ENCODE peak calls at places on chromosomes 12 and 14, in four cellular contexts. One of them, this sample, is unnamed.

GRCh38 chr12:64780220-64780530 is 21.0 kb upstream of the GNS start:
- DNase-seq in naive thymus-derived CD8-positive, alpha-beta T cell: no peak
- DNase-seq in NCI-H2029 treated with DMSO at 0.1 percent for 48 hours: no peak
- DNase-seq in activated CD4-positive, alpha-beta T cell treated with anti-CD3 and anti-CD28 coated beads, Interleukin-2, amount 50 U/mL, for 48 hours: no peak
- DNase-seq in this sample: no peak

GRCh38 chr12:104960464-104960863 is 2.4 kb upstream of the SLC41A2 start:
- DNase-seq in activated CD4-positive, alpha-beta T cell treated with anti-CD3 and anti-CD28 coated beads, Interleukin-2, amount 50 U/mL, for 48 hours: no peak
- DNase-seq in naive thymus-derived CD8-positive, alpha-beta T cell: no peak
- DNase-seq in NCI-H2029 treated with DMSO at 0.1 percent for 48 hours: no peak
- DNase-seq in this sample: no peak

GRCh38 chr12:65637150-65637549 is 187.1 kb upstream of the HMGA2 start:
- DNase-seq in NCI-H2029 treated with DMSO at 0.1 percent for 48 hours: no peak
- DNase-seq in activated CD4-positive, alpha-beta T cell treated with anti-CD3 and anti-CD28 coated beads, Interleukin-2, amount 50 U/mL, for 48 hours: no peak
- DNase-seq in naive thymus-derived CD8-positive, alpha-beta T cell: no peak
- DNase-seq in this sample: no peak

GRCh38 chr12:50222275-50222783 is 55.2 kb upstream of the CERS5 start:
- DNase-seq in naive thymus-derived CD8-positive, alpha-beta T cell: peak
- DNase-seq in activated CD4-positive, alpha-beta T cell treated with anti-CD3 and anti-CD28 coated beads, Interleukin-2, amount 50 U/mL, for 48 hours: peak
- DNase-seq in NCI-H2029 treated with DMSO at 0.1 percent for 48 hours: peak
- DNase-seq in this sample: peak

GRCh38 chr14:24863933-24864708 is 185.8 kb downstream of the STXBP6 start:
- DNase-seq in naive thymus-derived CD8-positive, alpha-beta T cell: no peak
- DNase-seq in NCI-H2029 treated with DMSO at 0.1 percent for 48 hours: no peak
- DNase-seq in activated CD4-positive, alpha-beta T cell treated with anti-CD3 and anti-CD28 coated beads, Interleukin-2, amount 50 U/mL, for 48 hours: no peak
- DNase-seq in this sample: no peak

GRCh38 chr12:9064201-9064814 is 51.4 kb downstream of the A2M start:
- DNase-seq in activated CD4-positive, alpha-beta T cell treated with anti-CD3 and anti-CD28 coated beads, Interleukin-2, amount 50 U/mL, for 48 hours: peak
- DNase-seq in NCI-H2029 treated with DMSO at 0.1 percent for 48 hours: no peak
- DNase-seq in naive thymus-derived CD8-positive, alpha-beta T cell: peak
- DNase-seq in this sample: no peak

GRCh38 chr14:102878174-102878969 is 44.1 kb upstream of the AMN start:
- DNase-seq in naive thymus-derived CD8-positive, alpha-beta T cell: no peak
- DNase-seq in NCI-H2029 treated with DMSO at 0.1 percent for 48 hours: no peak
- DNase-seq in activated CD4-positive, alpha-beta T cell treated with anti-CD3 and anti-CD28 coated beads, Interleukin-2, amount 50 U/mL, for 48 hours: no peak
- DNase-seq in this sample: no peak

GRCh38 chr14:99395904-99396530 is 84.6 kb downstream of the SETD3 start:
- DNase-seq in activated CD4-positive, alpha-beta T cell treated with anti-CD3 and anti-CD28 coated beads, Interleukin-2, amount 50 U/mL, for 48 hours: peak
- DNase-seq in naive thymus-derived CD8-positive, alpha-beta T cell: no peak
- DNase-seq in NCI-H2029 treated with DMSO at 0.1 percent for 48 hours: no peak
- DNase-seq in this sample: no peak

GRCh38 chr14:99271288-99271941 is 582 bp downstream of the BCL11B start:
- DNase-seq in NCI-H2029 treated with DMSO at 0.1 percent for 48 hours: no peak
- DNase-seq in naive thymus-derived CD8-positive, alpha-beta T cell: no peak
- DNase-seq in activated CD4-positive, alpha-beta T cell treated with anti-CD3 and anti-CD28 coated beads, Interleukin-2, amount 50 U/mL, for 48 hours: no peak
- DNase-seq in this sample: no peak

GRCh38 chr12:62248873-62249272 is 11.3 kb upstream of the USP15 start:
- DNase-seq in activated CD4-positive, alpha-beta T cell treated with anti-CD3 and anti-CD28 coated beads, Interleukin-2, amount 50 U/mL, for 48 hours: no peak
- DNase-seq in NCI-H2029 treated with DMSO at 0.1 percent for 48 hours: no peak
- DNase-seq in naive thymus-derived CD8-positive, alpha-beta T cell: no peak
- DNase-seq in this sample: no peak

GRCh38 chr14:66662374-66662773 is 154.4 kb downstream of the GPHN start:
- DNase-seq in NCI-H2029 treated with DMSO at 0.1 percent for 48 hours: no peak
- DNase-seq in activated CD4-positive, alpha-beta T cell treated with anti-CD3 and anti-CD28 coated beads, Interleukin-2, amount 50 U/mL, for 48 hours: no peak
- DNase-seq in naive thymus-derived CD8-positive, alpha-beta T cell: no peak
- DNase-seq in this sample: no peak

GRCh38 chr14:95470942-95471499 is 45.4 kb downstream of the SYNE3 start:
- DNase-seq in NCI-H2029 treated with DMSO at 0.1 percent for 48 hours: no peak
- DNase-seq in activated CD4-positive, alpha-beta T cell treated with anti-CD3 and anti-CD28 coated beads, Interleukin-2, amount 50 U/mL, for 48 hours: no peak
- DNase-seq in naive thymus-derived CD8-positive, alpha-beta T cell: no peak
- DNase-seq in this sample: no peak

This sample was measured in NCI-H187 treated with DMSO at 0.1 percent for 48 hours.